ENCODE peak calls at places on chromosome 20, in seven cellular contexts. T, L, E, M, V, A and D are unnamed samples.
A peak's percentile ranks its signal among the peaks of the same experiment; 100 is the strongest.

GRCh38 chr20:61597996-61598395 is 345.9 kb downstream of the CDH4 start:
- DNase-seq in T (no peak), L (no peak), E (no peak), M (no peak), V (no peak), A (no peak), D (no peak)

GRCh38 chr20:24653306-24653705 is 183.9 kb downstream of the SYNDIG1 start:
- DNase-seq in T (no peak), L (no peak), E (no peak), M (no peak), V (no peak), A (peak; percentile 53), D (no peak)

GRCh38 chr20:52087471-52087870 is 104.1 kb downstream of the ZFP64 start:
- DNase-seq in T (no peak), L (no peak), E (no peak), M (no peak), V (no peak), A (no peak), D (no peak)

GRCh38 chr20:9228774-9229450 is 160.0 kb downstream of the PLCB4 start:
- DNase-seq in T (peak; percentile 15), L (no peak), E (no peak), M (no peak), V (no peak), A (no peak), D (no peak)

GRCh38 chr20:12591949-12592470 is 416.8 kb upstream of the SPTLC3 start:
- DNase-seq in T (no peak), L (no peak), E (no peak), M (no peak), V (no peak), A (no peak), D (no peak)

GRCh38 chr20:61178431-61179080 is 73.5 kb upstream of the CDH4 start:
- DNase-seq in T (no peak), L (no peak), E (no peak), M (no peak), V (no peak), A (no peak), D (no peak)

GRCh38 chr20:32487381-32487780 is 97.8 kb downstream of the NOL4L start:
- DNase-seq in T (no peak), L (peak; percentile 7), E (no peak), M (peak; percentile 17), V (no peak), A (no peak), D (no peak)

GRCh38 chr20:17895641-17896246 is 72.8 kb downstream of the SNX5 start:
- DNase-seq in T (peak; percentile 74), L (peak; percentile 83), E (no peak), M (no peak), V (no peak), A (no peak), D (peak; percentile 74)

GRCh38 chr20:61355585-61355984 is 103.5 kb downstream of the CDH4 start:
- DNase-seq in T (no peak), L (no peak), E (no peak), M (no peak), V (no peak), A (no peak), D (no peak)

GRCh38 chr20:1330075-1330830 is 1.3 kb upstream of the SDCBP2 start:
- DNase-seq in T (peak; percentile 38), L (peak; percentile 89), E (no peak), M (peak; percentile 12), V (no peak), A (no peak), D (peak; percentile 71)

GRCh38 chr20:61399433-61399832 is 147.4 kb downstream of the CDH4 start:
- DNase-seq in T (no peak), L (no peak), E (no peak), M (no peak), V (no peak), A (no peak), D (no peak)

GRCh38 chr20:24915440-24915839 is 33.6 kb upstream of the CST7 start:
- DNase-seq in T (no peak), L (no peak), E (no peak), M (no peak), V (no peak), A (no peak), D (no peak)

GRCh38 chr20:56117350-56117749 is 112.0 kb upstream of the CBLN4 start:
- DNase-seq in T (no peak), L (no peak), E (no peak), M (no peak), V (no peak), A (no peak), D (no peak)
- H3K9me3 ChIP-seq in T (no peaks in the 10 kb centered on the region), L (no peaks in the 10 kb centered on the region), E (no peaks in the 10 kb centered on the region), M (peaks cover 91% of the 10 kb centered on the region), V (no peaks in the 10 kb centered on the region), A (no peaks in the 10 kb centered on the region), D (no peaks in the 10 kb centered on the region)

GRCh38 chr20:37624963-37625362 is 68.9 kb upstream of the CTNNBL1 start:
- DNase-seq in T (no peak), L (no peak), E (no peak), M (no peak), V (no peak), A (peak; percentile 46), D (no peak)

GRCh38 chr20:37627767-37628130 is 66.1 kb upstream of the CTNNBL1 start:
- DNase-seq in T (no peak), L (no peak), E (no peak), M (no peak), V (no peak), A (no peak), D (no peak)

GRCh38 chr20:37630161-37630560 is 63.7 kb upstream of the CTNNBL1 start:
- DNase-seq in T (peak; percentile 11), L (no peak), E (no peak), M (no peak), V (no peak), A (no peak), D (no peak)

GRCh38 chr20:37630993-37631392 is 62.8 kb upstream of the CTNNBL1 start:
- DNase-seq in T (no peak), L (no peak), E (no peak), M (no peak), V (no peak), A (no peak), D (no peak)

DNA sequence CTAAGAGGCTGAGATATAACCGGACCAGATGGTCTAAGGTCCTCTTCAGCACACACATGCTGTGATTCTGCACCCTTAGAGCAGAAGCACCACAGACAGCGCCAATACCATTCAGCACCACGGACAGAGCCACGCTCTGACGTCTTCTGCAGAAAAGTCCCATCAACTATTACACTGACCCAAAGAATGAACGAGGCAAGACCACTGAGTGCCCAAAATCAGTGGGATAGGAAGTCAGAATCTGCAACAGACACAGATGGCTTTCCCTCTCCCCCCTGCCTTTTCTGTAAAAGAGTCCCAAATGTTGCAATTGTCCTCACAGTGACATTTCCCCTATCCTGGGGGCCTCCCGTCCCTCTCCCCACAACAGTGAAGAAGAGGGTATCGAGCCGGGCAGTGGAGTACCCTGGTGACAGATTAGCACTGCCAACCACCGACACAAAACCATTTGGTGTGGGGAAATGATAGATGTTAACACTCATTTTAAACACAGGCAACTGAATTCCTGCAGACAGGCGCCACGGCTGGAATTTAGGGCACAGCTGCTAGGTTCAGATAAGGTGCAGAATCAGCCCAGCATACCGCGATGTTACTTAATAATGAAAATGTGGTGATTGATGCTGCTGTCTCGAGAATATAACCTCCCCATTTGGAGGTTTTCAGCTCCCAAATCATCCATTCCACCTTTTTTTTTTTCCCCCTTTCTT is 66.6 kb upstream of the CTNNBL1 start:
- DNase-seq in T (no peak), L (peak; percentile 36), E (no peak), M (peak; percentile 91), V (peak; percentile 41), A (peak; percentile 39), D (peak; percentile 60)
- H3K27me3 ChIP-seq in T (no peaks in the 10 kb centered on the region), L (no peaks in the 10 kb centered on the region), E (peaks cover 23% of the 10 kb centered on the region), M (peaks cover 80% of the 10 kb centered on the region), V (no peaks in the 10 kb centered on the region), A (no peaks in the 10 kb centered on the region), D (peaks cover 5% of the 10 kb centered on the region)

DNA sequence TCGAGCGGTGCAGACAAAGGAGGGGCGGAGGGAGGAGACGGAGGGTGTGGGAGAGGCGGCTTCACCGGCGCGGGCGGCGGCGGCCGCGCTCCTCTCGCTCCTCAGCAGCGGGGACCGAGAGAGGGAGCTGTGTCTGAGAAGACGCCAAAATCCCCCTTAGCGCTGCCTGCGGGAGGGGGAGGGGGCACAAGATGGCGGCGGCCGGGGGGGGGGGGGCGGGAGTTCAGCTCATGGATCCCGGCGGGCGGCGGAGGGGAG is 260 bp downstream of the ADNP start:
- DNase-seq in T (no peak), L (no peak), E (no peak), M (no peak), V (no peak), A (no peak), D (no peak)
- H3K36me3 ChIP-seq in T (no peaks in the 10 kb centered on the region), L (peaks cover 46% of the 10 kb centered on the region), E (peaks cover 54% of the 10 kb centered on the region), M (peaks cover 74% of the 10 kb centered on the region), V (peaks cover 6% of the 10 kb centered on the region), A (peaks cover 66% of the 10 kb centered on the region), D (peaks cover 5% of the 10 kb centered on the region)

DNA sequence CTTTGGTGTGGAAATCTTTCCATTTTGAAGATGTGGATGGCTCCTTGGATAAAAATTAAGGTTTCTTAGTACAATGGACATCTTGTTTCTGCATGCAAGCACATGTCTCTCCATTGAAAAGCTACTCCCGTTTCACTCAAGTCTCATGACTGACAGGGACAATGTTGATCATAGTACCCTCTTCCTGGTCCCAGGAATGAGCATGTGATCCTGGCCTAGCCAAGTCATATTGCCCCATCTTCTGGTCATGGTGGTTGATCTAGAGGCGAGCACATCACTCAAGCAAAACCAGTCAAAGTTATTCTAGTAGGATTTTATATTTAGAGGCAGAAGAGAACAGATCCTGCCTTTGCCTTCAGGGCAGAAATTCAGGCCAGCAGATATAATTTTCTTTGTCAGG is 12.2 kb upstream of the CBLN4 start:
- DNase-seq in T (no peak), L (no peak), E (no peak), M (no peak), V (no peak), A (no peak), D (no peak)
- H3K9me3 ChIP-seq in T (no peaks in the 10 kb centered on the region), L (no peaks in the 10 kb centered on the region), E (no peaks in the 10 kb centered on the region), M (peaks cover 87% of the 10 kb centered on the region), V (peaks cover 6% of the 10 kb centered on the region), A (no peaks in the 10 kb centered on the region), D (no peaks in the 10 kb centered on the region)

GRCh38 chr20:2539341-2539740 is 3.0 kb downstream of the TMC2 start:
- DNase-seq in T (no peak), L (no peak), E (no peak), M (no peak), V (no peak), A (no peak), D (no peak)
- H3K27me3 ChIP-seq in T (no peaks in the 10 kb centered on the region), L (no peaks in the 10 kb centered on the region), E (peaks cover 6% of the 10 kb centered on the region), M (peaks cover 18% of the 10 kb centered on the region), V (no peaks in the 10 kb centered on the region), A (no peaks in the 10 kb centered on the region), D (peaks cover 17% of the 10 kb centered on the region)

DNA sequence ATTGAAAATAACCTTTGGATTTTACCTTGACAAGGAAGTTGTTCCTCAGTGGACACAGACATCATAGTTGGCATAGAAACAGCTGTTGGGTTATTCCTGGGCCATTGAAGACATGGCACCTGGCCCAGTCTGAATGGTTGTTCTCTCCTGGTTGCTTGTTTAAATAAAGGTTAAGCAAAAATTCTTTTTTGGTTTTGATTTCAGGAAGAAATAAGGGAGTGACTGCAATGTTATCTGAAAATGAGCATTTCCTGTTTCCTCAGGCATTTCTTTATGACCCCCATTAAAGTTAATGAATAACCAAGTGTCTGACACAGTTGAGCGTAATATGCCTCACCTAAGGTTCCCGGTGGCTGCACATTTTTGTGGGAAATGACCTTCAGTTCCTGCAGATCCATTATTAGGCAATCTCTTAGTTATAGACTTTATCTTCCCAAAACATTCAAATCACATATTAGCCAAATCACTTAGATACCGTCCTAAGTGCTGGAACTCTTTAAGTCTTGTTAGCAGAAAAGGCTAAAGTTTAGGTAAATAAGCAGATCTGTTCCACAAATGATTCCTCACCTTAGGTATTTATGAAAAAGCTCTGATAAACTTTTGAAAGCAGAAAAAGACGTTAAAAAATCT is 648.7 kb upstream of the FLRT3 start:
- DNase-seq in T (peak; percentile 16), L (no peak), E (no peak), M (no peak), V (no peak), A (no peak), D (no peak)
- H3K36me3 ChIP-seq in T (no peaks in the 10 kb centered on the region), L (no peaks in the 10 kb centered on the region), E (no peaks in the 10 kb centered on the region), M (no peaks in the 10 kb centered on the region), V (no peaks in the 10 kb centered on the region), A (no peaks in the 10 kb centered on the region), D (no peaks in the 10 kb centered on the region)